ENCODE peak calls at places on chromosome 13, in five cellular contexts. One of them, this sample, is unnamed.

GRCh38 chr13:81408647-81409046 is 1067.7 kb upstream of the SPRY2 start:
- DNase-seq in stomach: no peak
- DNase-seq in heart left ventricle: no peak
- DNase-seq in gastrocnemius medialis: no peak
- DNase-seq in transverse colon: no peak
- DNase-seq in this sample: no peak

GRCh38 chr13:24540236-24541126 is 27.9 kb upstream of the PARP4 start:
- DNase-seq in stomach: no peak
- DNase-seq in transverse colon: no peak
- DNase-seq in gastrocnemius medialis: no peak
- DNase-seq in heart left ventricle: no peak
- DNase-seq in this sample: peak; percentile 54

GRCh38 chr13:99575376-99575775 is 74.1 kb downstream of the TM9SF2 start:
- DNase-seq in stomach: no peak
- DNase-seq in transverse colon: no peak
- DNase-seq in heart left ventricle: no peak
- DNase-seq in gastrocnemius medialis: no peak
- DNase-seq in this sample: no peak

GRCh38 chr13:93244918-93245280 is 18.3 kb downstream of the GPC6 start:
- DNase-seq in heart left ventricle: no peak
- DNase-seq in transverse colon: no peak
- DNase-seq in gastrocnemius medialis: no peak
- DNase-seq in stomach: no peak
- DNase-seq in this sample: no peak

GRCh38 chr13:60329221-60329983 is 67.6 kb upstream of the TDRD3 start:
- DNase-seq in transverse colon: peak; percentile 48
- DNase-seq in heart left ventricle: no peak
- DNase-seq in gastrocnemius medialis: no peak
- DNase-seq in stomach: peak; percentile 34
- DNase-seq in this sample: peak; percentile 74

GRCh38 chr13:42354246-42355117 is 82.5 kb downstream of the AKAP11 start:
- DNase-seq in heart left ventricle: peak; percentile 42
- DNase-seq in transverse colon: no peak
- DNase-seq in stomach: no peak
- DNase-seq in gastrocnemius medialis: no peak
- DNase-seq in this sample: peak; percentile 33

GRCh38 chr13:101398191-101398590 is 18.1 kb downstream of the NALCN start:
- DNase-seq in transverse colon: no peak
- DNase-seq in stomach: no peak
- DNase-seq in gastrocnemius medialis: no peak
- DNase-seq in heart left ventricle: no peak
- DNase-seq in this sample: no peak

GRCh38 chr13:103403148-103403740 is 337.0 kb upstream of the SLC10A2 start:
- DNase-seq in heart left ventricle: no peak
- DNase-seq in gastrocnemius medialis: no peak
- DNase-seq in transverse colon: no peak
- DNase-seq in stomach: no peak
- DNase-seq in this sample: no peak

GRCh38 chr13:40589285-40590109 is 76.9 kb downstream of the FOXO1 start:
- DNase-seq in heart left ventricle: peak; percentile 58
- DNase-seq in stomach: no peak
- DNase-seq in gastrocnemius medialis: peak; percentile 74
- DNase-seq in transverse colon: peak; percentile 48
- DNase-seq in this sample: peak; percentile 20

GRCh38 chr13:106156468-106156867 is 379.0 kb downstream of the EFNB2 start:
- DNase-seq in stomach: no peak
- DNase-seq in gastrocnemius medialis: no peak
- DNase-seq in heart left ventricle: no peak
- DNase-seq in transverse colon: no peak
- DNase-seq in this sample: peak; percentile 90

GRCh38 chr13:98315466-98315865 is 138.4 kb upstream of the RNF113B start:
- DNase-seq in transverse colon: no peak
- DNase-seq in stomach: no peak
- DNase-seq in gastrocnemius medialis: no peak
- DNase-seq in heart left ventricle: no peak
- DNase-seq in this sample: peak; percentile 35

GRCh38 chr13:80133631-80134083 is 207.3 kb downstream of the SPRY2 start:
- DNase-seq in transverse colon: peak; percentile 15
- DNase-seq in gastrocnemius medialis: no peak
- DNase-seq in heart left ventricle: no peak
- DNase-seq in stomach: no peak
- DNase-seq in this sample: no peak

GRCh38 chr13:52845334-52845761 is 3.1 kb downstream of the PCDH8 start:
- DNase-seq in heart left ventricle: no peak
- DNase-seq in transverse colon: no peak
- DNase-seq in stomach: no peak
- DNase-seq in gastrocnemius medialis: no peak
- DNase-seq in this sample: peak; percentile 47

GRCh38 chr13:67574320-67575233 is 344.4 kb upstream of the PCDH9 start:
- DNase-seq in heart left ventricle: no peak
- DNase-seq in stomach: no peak
- DNase-seq in transverse colon: no peak
- DNase-seq in gastrocnemius medialis: no peak
- DNase-seq in this sample: no peak

GRCh38 chr13:89925107-89925506 is 1422.4 kb upstream of the MIR17HG start:
- DNase-seq in gastrocnemius medialis: no peak
- DNase-seq in stomach: no peak
- DNase-seq in heart left ventricle: no peak
- DNase-seq in transverse colon: no peak
- DNase-seq in this sample: peak; percentile 58

GRCh38 chr13:62704795-62705329 is 1289.2 kb upstream of the PCDH20 start:
- DNase-seq in stomach: no peak
- DNase-seq in transverse colon: no peak
- DNase-seq in heart left ventricle: no peak
- DNase-seq in gastrocnemius medialis: no peak
- DNase-seq in this sample: no peak

GRCh38 chr13:58855283-58855682 is 1223.7 kb downstream of the PCDH17 start:
- DNase-seq in gastrocnemius medialis: no peak
- DNase-seq in transverse colon: no peak
- DNase-seq in heart left ventricle: no peak
- DNase-seq in stomach: no peak
- DNase-seq in this sample: no peak

DNA sequence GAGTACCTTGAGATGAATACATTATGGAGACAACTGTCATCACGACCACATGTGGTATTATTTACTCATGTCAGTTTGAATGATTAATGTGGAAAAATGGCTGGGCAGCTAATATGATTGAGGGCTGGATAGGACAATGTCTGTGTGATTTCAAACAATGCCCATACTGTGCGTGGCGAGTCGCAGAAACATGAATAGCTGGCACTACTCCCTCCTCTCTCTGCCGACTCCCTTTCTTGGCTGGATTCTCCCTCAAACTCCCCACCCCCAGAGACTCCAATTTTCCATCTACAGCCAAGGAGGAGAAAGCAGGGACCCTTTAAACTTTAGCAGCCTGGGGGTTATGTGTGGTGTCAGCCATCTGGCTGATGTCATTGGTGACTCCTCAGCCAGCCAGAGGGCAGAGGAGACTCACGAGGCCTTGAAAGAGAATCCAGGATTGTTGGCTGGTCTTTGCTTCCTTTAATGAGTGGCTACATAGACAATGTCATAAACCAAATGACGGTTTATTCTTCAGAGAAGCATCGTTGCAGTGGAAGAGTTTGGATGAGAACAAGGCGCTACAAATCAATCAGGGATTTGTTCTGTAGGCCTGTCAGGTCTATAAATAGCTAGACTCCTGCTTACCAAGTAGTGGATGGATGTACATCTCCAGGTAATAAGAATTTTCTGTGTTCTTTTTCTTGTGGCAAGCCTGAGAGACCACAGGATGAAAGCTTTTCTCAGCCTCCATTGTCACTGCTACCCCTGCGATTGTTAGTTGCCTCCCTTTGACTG is 165.6 kb downstream of the DLEU7 start:
- DNase-seq in gastrocnemius medialis: no peak
- DNase-seq in stomach: no peak
- DNase-seq in transverse colon: no peak
- DNase-seq in heart left ventricle: no peak
- DNase-seq in this sample: no peak
- H3K4me1 ChIP-seq in gastrocnemius medialis: peaks cover 10% of the 10 kb centered on the region
- H3K4me1 ChIP-seq in stomach: peaks cover 14% of the 10 kb centered on the region
- H3K4me1 ChIP-seq in transverse colon: no peaks in the 10 kb centered on the region
- H3K4me1 ChIP-seq in heart left ventricle: no peaks in the 10 kb centered on the region
- H3K4me1 ChIP-seq in this sample: peaks cover 23% of the 10 kb centered on the region

GRCh38 chr13:19661561-19661960 is 28.1 kb downstream of the MPHOSPH8 start:
- DNase-seq in stomach: no peak
- DNase-seq in transverse colon: no peak
- DNase-seq in heart left ventricle: no peak
- DNase-seq in gastrocnemius medialis: no peak
- DNase-seq in this sample: no peak
- H3K9me3 ChIP-seq in stomach: no peaks in the 10 kb centered on the region
- H3K9me3 ChIP-seq in transverse colon: no peaks in the 10 kb centered on the region
- H3K9me3 ChIP-seq in heart left ventricle: no peaks in the 10 kb centered on the region
- H3K9me3 ChIP-seq in gastrocnemius medialis: no peaks in the 10 kb centered on the region
- H3K9me3 ChIP-seq in this sample: no peaks in the 10 kb centered on the region

DNA sequence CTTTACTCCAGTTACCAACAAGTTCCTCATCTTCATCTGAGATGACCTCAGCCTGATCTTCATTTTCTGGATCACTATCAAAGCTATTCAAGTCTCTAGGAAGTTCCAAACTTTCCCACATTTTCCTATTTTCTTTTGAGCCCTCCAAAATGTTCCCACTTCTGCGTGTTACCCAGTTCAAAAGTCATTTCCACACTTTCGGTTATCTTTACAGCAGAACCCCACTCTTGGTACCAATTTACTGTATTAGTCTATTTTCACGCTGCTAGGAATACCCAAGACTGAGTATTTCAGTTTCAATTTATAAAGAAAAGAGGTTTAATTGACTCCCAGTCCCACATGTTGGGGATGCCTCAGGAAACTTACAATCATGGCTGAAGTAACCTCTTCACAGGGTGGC is 274.3 kb downstream of the FGF9 start:
- DNase-seq in heart left ventricle: no peak
- DNase-seq in stomach: no peak
- DNase-seq in transverse colon: no peak
- DNase-seq in gastrocnemius medialis: no peak
- DNase-seq in this sample: no peak
- H3K4me3 ChIP-seq in heart left ventricle: no peak overlapping the region
- H3K4me3 ChIP-seq in stomach: no peak overlapping the region
- H3K4me3 ChIP-seq in transverse colon: no peak overlapping the region
- H3K4me3 ChIP-seq in gastrocnemius medialis: no peak overlapping the region
- H3K4me3 ChIP-seq in this sample: no peak overlapping the region

DNA sequence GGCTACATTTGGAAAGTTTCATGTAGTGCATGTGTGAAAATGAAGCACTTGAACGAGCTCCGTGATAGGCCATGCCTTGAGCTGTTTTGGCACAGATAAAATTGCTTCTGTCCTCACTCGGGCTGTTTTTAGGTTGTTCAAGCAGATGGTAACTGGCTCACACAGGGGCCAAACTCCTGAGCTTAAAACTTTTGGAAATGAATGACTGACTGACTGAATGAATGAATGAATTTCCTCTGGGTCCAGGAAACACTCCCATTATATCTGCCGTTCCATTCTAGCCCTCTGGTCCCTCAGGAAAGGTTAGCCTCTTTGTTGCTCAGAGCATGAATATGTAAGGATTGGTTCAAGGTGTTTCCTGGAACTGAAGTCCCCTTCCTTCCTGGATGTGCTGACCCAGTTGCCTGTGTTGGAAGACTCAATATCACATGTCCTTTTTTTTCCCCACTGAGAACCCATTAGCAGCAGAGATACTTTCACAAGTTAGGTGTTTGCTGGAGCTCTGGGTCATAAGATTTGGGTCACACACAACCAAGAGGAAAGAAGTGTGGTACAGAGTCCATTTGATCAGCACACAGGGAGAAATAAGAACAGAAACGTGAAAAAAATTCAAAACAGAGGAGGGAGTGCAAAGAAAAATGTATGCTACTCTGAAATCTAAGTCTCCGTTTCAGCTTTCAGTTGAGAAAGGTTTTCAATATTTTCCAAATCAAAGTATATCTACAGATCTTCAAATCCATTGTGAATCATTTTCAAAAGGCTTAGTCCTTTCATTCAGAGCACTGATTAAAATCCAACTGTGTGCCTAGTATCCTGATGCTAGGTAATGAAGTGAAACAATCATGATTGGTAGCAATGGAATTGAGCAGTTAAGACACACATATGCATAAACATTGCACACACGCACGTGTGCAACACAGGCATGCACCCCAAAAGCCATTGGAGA is 18.9 kb downstream of the MBNL2 start:
- DNase-seq in heart left ventricle: peak; percentile 48
- DNase-seq in stomach: no peak
- DNase-seq in transverse colon: no peak
- DNase-seq in gastrocnemius medialis: no peak
- DNase-seq in this sample: peak; percentile 40
- H3K4me1 ChIP-seq in heart left ventricle: peaks cover 12% of the 10 kb centered on the region
- H3K4me1 ChIP-seq in stomach: peaks cover 86% of the 10 kb centered on the region
- H3K4me1 ChIP-seq in transverse colon: peaks cover 31% of the 10 kb centered on the region
- H3K4me1 ChIP-seq in gastrocnemius medialis: peaks cover 99% of the 10 kb centered on the region
- H3K4me1 ChIP-seq in this sample: peaks cover 21% of the 10 kb centered on the region

GRCh38 chr13:109273326-109273751 is 513.0 kb downstream of the IRS2 start:
- DNase-seq in transverse colon: no peak
- DNase-seq in stomach: no peak
- DNase-seq in heart left ventricle: no peak
- DNase-seq in gastrocnemius medialis: no peak
- DNase-seq in this sample: no peak

GRCh38 chr13:109276261-109276660 is 510.1 kb downstream of the IRS2 start:
- DNase-seq in transverse colon: no peak
- DNase-seq in heart left ventricle: no peak
- DNase-seq in gastrocnemius medialis: no peak
- DNase-seq in stomach: no peak
- DNase-seq in this sample: no peak

GRCh38 chr13:109275390-109275789 is 511.0 kb downstream of the IRS2 start:
- DNase-seq in gastrocnemius medialis: no peak
- DNase-seq in transverse colon: no peak
- DNase-seq in heart left ventricle: no peak
- DNase-seq in stomach: no peak
- DNase-seq in this sample: no peak

GRCh38 chr13:109274188-109274821 is 512.1 kb downstream of the IRS2 start:
- DNase-seq in stomach: no peak
- DNase-seq in transverse colon: no peak
- DNase-seq in heart left ventricle: no peak
- DNase-seq in gastrocnemius medialis: peak; percentile 59
- DNase-seq in this sample: peak; percentile 44

DNA sequence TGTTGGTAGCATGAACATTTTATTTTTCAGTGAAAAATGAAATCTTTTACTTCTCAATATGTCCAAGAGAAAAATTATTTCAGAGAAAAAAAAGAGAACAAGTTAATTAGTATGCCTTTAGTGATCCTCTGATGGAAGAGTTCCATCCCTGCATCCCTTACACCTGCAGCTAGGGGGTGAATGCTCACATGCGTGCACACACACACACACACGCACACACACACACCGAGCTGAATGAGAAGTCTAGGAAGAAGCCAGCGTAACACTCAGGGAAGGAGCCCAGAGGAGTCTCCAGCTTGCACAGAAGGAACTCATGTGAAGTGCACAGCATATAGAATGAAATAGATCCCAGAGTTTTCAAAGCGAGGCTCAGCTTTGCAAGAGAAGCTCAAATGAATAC is 510.5 kb downstream of the IRS2 start:
- DNase-seq in heart left ventricle: no peak
- DNase-seq in transverse colon: peak; percentile 40
- DNase-seq in stomach: no peak
- DNase-seq in gastrocnemius medialis: no peak
- DNase-seq in this sample: no peak
- H3K9me3 ChIP-seq in heart left ventricle: no peaks in the 10 kb centered on the region
- H3K9me3 ChIP-seq in transverse colon: no peaks in the 10 kb centered on the region
- H3K9me3 ChIP-seq in stomach: no peaks in the 10 kb centered on the region
- H3K9me3 ChIP-seq in gastrocnemius medialis: no peaks in the 10 kb centered on the region
- H3K9me3 ChIP-seq in this sample: no peaks in the 10 kb centered on the region